ENCODE peak calls at places on chromosome 13, in four cellular contexts. M is PC-3; T is stimulated activated CD4-positive, alpha-beta T cell treated with anti-CD3 and anti-CD28 coated beads, Interleukin-15, amount 100 ng/mL, for 48 hours; O is DMS153. R is an unnamed sample.

GRCh38 chr13:51525567-51526165 is 58.6 kb upstream of the WDFY2 start:
- DNase-seq in M (peak; percentile 23), T (no peak), O (no peak), R (no peak)

GRCh38 chr13:100895656-100896055 is 221.1 kb upstream of the TMTC4 start:
- DNase-seq in M (no peak), T (no peak), O (no peak), R (no peak)

GRCh38 chr13:85650613-85651012 is 148.6 kb downstream of the SLITRK6 start:
- DNase-seq in M (peak; percentile 7), T (no peak), O (no peak), R (no peak)

GRCh38 chr13:23922005-23922932 is 25.0 kb upstream of the C1QTNF9B start:
- DNase-seq in M (no peak), T (no peak), O (no peak), R (no peak)

GRCh38 chr13:20146381-20146780 is 14.5 kb downstream of the GJA3 start:
- DNase-seq in M (no peak), T (no peak), O (no peak), R (no peak)

GRCh38 chr13:26259634-26260033 is 5.7 kb downstream of the CDK8 start:
- DNase-seq in M (no peak), T (no peak), O (no peak), R (no peak)

GRCh38 chr13:33721719-33722118 is 96.2 kb upstream of the RFC3 start:
- DNase-seq in M (no peak), T (no peak), O (no peak), R (no peak)

GRCh38 chr13:25886438-25887214 is 165.2 kb downstream of the SHISA2 start:
- DNase-seq in M (peak; percentile 91), T (no peak), O (no peak), R (no peak)

GRCh38 chr13:56349866-56350265 is 790.9 kb upstream of the PRR20A start:
- DNase-seq in M (no peak), T (no peak), O (no peak), R (no peak)

GRCh38 chr13:62085337-62085736 is 669.7 kb upstream of the PCDH20 start:
- DNase-seq in M (no peak), T (no peak), O (no peak), R (no peak)

GRCh38 chr13:109180905-109181425 is 551.6 kb downstream of the MYO16 start:
- DNase-seq in M (no peak), T (no peak), O (no peak), R (no peak)

GRCh38 chr13:35760678-35761308 is 284.3 kb upstream of the MAB21L1 start:
- DNase-seq in M (no peak), T (no peak), O (no peak), R (no peak)

GRCh38 chr13:31234729-31235128 is 35.0 kb downstream of the B3GLCT start:
- DNase-seq in M (peak; percentile 14), T (no peak), O (no peak), R (no peak)

GRCh38 chr13:76837811-76838210 is 48.4 kb downstream of the KCTD12 start:
- DNase-seq in M (no peak), T (no peak), O (peak; percentile 15), R (no peak)

GRCh38 chr13:107834268-107834667 is 381.1 kb downstream of the LIG4 start:
- DNase-seq in M (peak; percentile 47), T (no peak), O (no peak), R (no peak)

GRCh38 chr13:20415288-20415644 is 110.4 kb downstream of the CRYL1 start:
- DNase-seq in M (no peak), T (no peak), O (no peak), R (no peak)

GRCh38 chr13:79455331-79455730 is 25.6 kb upstream of the NDFIP2 start:
- DNase-seq in M (peak; percentile 42), T (no peak), O (no peak), R (no peak)